ENCODE peak calls at places on chromosome 3, in ten cellular contexts. J is endothelial cell; P is H9; G is neural progenitor cell; B is GM13977; H is coronary artery; M is activated B cell treated with CpG ODN at 0.5 μM for 24 hours; O is CD8-positive, alpha-beta T cell; L is GM06990; A is LNCaP clone FGC. Z is an unnamed sample.
A peak's percentile ranks its signal among the peaks of the same experiment; 100 is the strongest.

GRCh38 chr3:196948442-196949365 is 6.4 kb upstream of the NCBP2 start:
- DNase-seq in M (no peak), A (no peak), P (peak; percentile 80), O (no peak), J (no peak), L (no peak), B (peak; percentile 17), G (peak; percentile 32), H (no peak), Z (peak; percentile 39)

GRCh38 chr3:125188955-125189354 is 23.6 kb downstream of the SLC12A8 start:
- DNase-seq in P (no peak), A (no peak), J (no peak), O (no peak), H (no peak), G (no peak), L (no peak), M (no peak), B (no peak), Z (no peak)

GRCh38 chr3:108493862-108494261 is 16.5 kb downstream of the MYH15 start:
- DNase-seq in M (no peak), A (no peak), P (peak; percentile 33), O (no peak), J (peak; percentile 9), G (peak; percentile 21), B (no peak), H (no peak), L (no peak), Z (no peak)

GRCh38 chr3:157101470-157101869 is 58.5 kb downstream of the CCNL1 start:
- DNase-seq in L (no peak), A (no peak), J (no peak), P (no peak), M (no peak), B (no peak), O (no peak), G (no peak), H (no peak), Z (no peak)

GRCh38 chr3:31043184-31043819 is 148.8 kb upstream of the GADL1 start:
- DNase-seq in H (no peak), O (no peak), G (no peak), P (no peak), L (no peak), A (no peak), J (no peak), B (no peak), M (no peak), Z (no peak)

GRCh38 chr3:111618945-111619344 is 23.8 kb upstream of the ZBED2 start:
- DNase-seq in A (no peak), J (no peak), O (no peak), P (no peak), M (no peak), G (no peak), H (no peak), L (no peak), B (no peak), Z (no peak)

GRCh38 chr3:137180220-137180619 is 222.4 kb downstream of the IL20RB start:
- DNase-seq in B (no peak), L (no peak), G (no peak), M (no peak), O (no peak), A (no peak), P (no peak), H (no peak), J (no peak), Z (no peak)

GRCh38 chr3:47890832-47891620 is 88.1 kb downstream of the DHX30 start:
- DNase-seq in G (peak; percentile 85), O (no peak), B (no peak), L (no peak), P (no peak), H (no peak), J (no peak), A (no peak), M (no peak), Z (no peak)

GRCh38 chr3:66497982-66498671 is 2.7 kb downstream of the LRIG1 start:
- DNase-seq in A (no peak), J (no peak), G (no peak), L (no peak), H (no peak), B (no peak), O (no peak), M (no peak), P (no peak), Z (no peak)

GRCh38 chr3:135056084-135056730 is 261.1 kb downstream of the EPHB1 start:
- DNase-seq in P (no peak), G (no peak), O (no peak), L (no peak), B (no peak), H (no peak), J (no peak), A (no peak), M (no peak), Z (no peak)

GRCh38 chr3:78029775-78030174 is 989.9 kb downstream of the ROBO2 start:
- DNase-seq in J (no peak), P (peak; percentile 46), M (no peak), O (no peak), H (no peak), G (no peak), A (no peak), L (no peak), B (no peak), Z (no peak)

GRCh38 chr3:81643721-81644120 is 117.7 kb downstream of the GBE1 start:
- DNase-seq in L (no peak), O (no peak), M (no peak), G (peak; percentile 16), J (peak; percentile 11), B (no peak), P (no peak), A (peak; percentile 10), H (no peak), Z (no peak)

GRCh38 chr3:39192490-39193092 is at the start of gene XIRP1:
- DNase-seq in B (peak; percentile 57), G (no peak), P (no peak), M (no peak), A (no peak), L (no peak), O (no peak), J (no peak), H (no peak), Z (no peak)

GRCh38 chr3:105473521-105474223 is 107.0 kb downstream of the ALCAM start:
- DNase-seq in B (no peak), O (no peak), J (no peak), A (no peak), G (peak; percentile 51), P (no peak), M (no peak), L (peak; percentile 13), H (no peak), Z (no peak)

GRCh38 chr3:179852117-179852886 is 184.4 kb downstream of the PEX5L start:
- DNase-seq in M (no peak), H (no peak), J (no peak), L (peak; percentile 32), P (peak; percentile 46), A (no peak), O (no peak), G (peak; percentile 26), B (peak; percentile 52), Z (peak; percentile 47)

GRCh38 chr3:112061152-112061551 is 25.0 kb upstream of the C3orf52 start:
- DNase-seq in B (no peak), L (no peak), H (no peak), O (no peak), J (no peak), G (no peak), A (no peak), M (no peak), P (no peak), Z (no peak)

GRCh38 chr3:112467584-112467983 is 31.7 kb downstream of the BTLA start:
- DNase-seq in L (no peak), J (no peak), G (no peak), B (no peak), A (no peak), P (no peak), O (no peak), H (no peak), M (no peak), Z (no peak)

GRCh38 chr3:52483577-52484495 is 11.3 kb upstream of the STAB1 start:
- DNase-seq in H (no peak), O (no peak), B (no peak), M (no peak), G (no peak), A (no peak), J (no peak), L (no peak), P (no peak), Z (no peak)

GRCh38 chr3:141575879-141576743 is 89.3 kb downstream of the RASA2 start:
- DNase-seq in A (no peak), G (no peak), B (peak; percentile 38), P (no peak), O (no peak), H (no peak), M (no peak), L (peak; percentile 13), J (no peak), Z (peak; percentile 43)

GRCh38 chr3:149342413-149343340 is 9.2 kb upstream of the TM4SF18 start:
- DNase-seq in B (no peak), P (no peak), G (no peak), A (no peak), J (no peak), O (no peak), H (no peak), M (no peak), L (no peak), Z (no peak)

GRCh38 chr3:177905895-177906511 is 630.2 kb upstream of the KCNMB2 start:
- DNase-seq in A (no peak), P (no peak), H (no peak), L (no peak), G (peak; percentile 21), M (no peak), B (no peak), J (no peak), O (no peak), Z (no peak)
- TF ChIP-seq CTCF in A (no peak), P (no peak), H (no peak), L (no peak), G (no peak), M (no peak), B (no peak), J (no peak), O (no peak), Z (no peak)

GRCh38 chr3:17039579-17039978 is 154.8 kb downstream of the PLCL2 start:
- DNase-seq in B (no peak), M (no peak), L (no peak), O (no peak), G (no peak), P (no peak), J (no peak), H (no peak), A (no peak), Z (no peak)
- TF ChIP-seq CTCF in B (no peak), M (no peak), L (no peak), O (no peak), G (no peak), P (no peak), J (no peak), H (no peak), A (no peak), Z (no peak)

GRCh38 chr3:100030914-100031313 is 83.4 kb downstream of the FILIP1L start:
- DNase-seq in M (no peak), O (no peak), B (no peak), J (no peak), G (no peak), L (no peak), H (no peak), A (no peak), P (no peak), Z (no peak)
- TF ChIP-seq CTCF in M (no peak), O (no peak), B (no peak), J (no peak), G (no peak), L (no peak), H (no peak), A (no peak), P (no peak), Z (no peak)

GRCh38 chr3:172040078-172040975 is 949 bp downstream of the FNDC3B start:
- DNase-seq in P (peak; percentile 75), G (peak; percentile 86), B (peak; percentile 79), H (peak; percentile 93), A (no peak), O (no peak), L (peak; percentile 54), J (peak; percentile 75), M (peak; percentile 37), Z (peak; percentile 82)
- TF ChIP-seq CTCF in P (peak; percentile 37), G (no peak), B (no peak), H (no peak), A (no peak), O (no peak), L (peak; percentile 32), J (no peak), M (no peak), Z (peak; percentile 2)

Z was measured in GM13976.